ENCODE peak calls at places on chromosomes 5 and 9, in five cellular contexts. C is IMR-90, S is endodermal cell, G is SK-N-MC, P is PC-3. U is an unnamed sample.

GRCh38 chr9:89605181-89606048 is 603 bp downstream of the GADD45G start:
- DNase-seq in G (no peak), P (peak), C (peak), S (peak), U (peak)

GRCh38 chr9:123687246-123687721 is 242.6 kb downstream of the DENND1A start:
- DNase-seq in C (no peak), S (no peak), P (peak), G (no peak), U (no peak)

GRCh38 chr5:6858419-6858818 is 145.2 kb downstream of the TENT4A start:
- DNase-seq in P (no peak), S (no peak), G (no peak), C (no peak), U (no peak)

GRCh38 chr9:87676976-87677775 is 48.7 kb upstream of the CTSL start:
- DNase-seq in G (no peak), C (peak), S (no peak), P (no peak), U (no peak)

GRCh38 chr5:161498531-161498930 is 48.0 kb downstream of the GABRB2 start:
- DNase-seq in G (no peak), P (no peak), C (no peak), S (no peak), U (no peak)

GRCh38 chr5:149011084-149011483 is 51.8 kb downstream of the SH3TC2 start:
- DNase-seq in G (no peak), S (no peak), P (peak), C (peak), U (no peak)

GRCh38 chr9:35035851-35036701 is 36.3 kb downstream of the VCP start:
- DNase-seq in P (no peak), G (no peak), C (peak), S (peak), U (peak)

GRCh38 chr5:140347382-140347781 is 979 bp upstream of the HBEGF start:
- DNase-seq in C (no peak), G (no peak), P (no peak), S (no peak), U (no peak)

GRCh38 chr5:172383231-172383802 is 71.0 kb downstream of the SH3PXD2B start:
- DNase-seq in G (no peak), C (peak), P (peak), S (no peak), U (no peak)

GRCh38 chr5:13143630-13144029 is 800.9 kb downstream of the DNAH5 start:
- DNase-seq in P (peak), S (no peak), G (no peak), C (no peak), U (no peak)

GRCh38 chr5:142176255-142176654 is 67.7 kb downstream of the NDFIP1 start:
- DNase-seq in C (no peak), P (no peak), S (no peak), G (no peak), U (no peak)

GRCh38 chr5:172821340-172821985 is 12.6 kb upstream of the ERGIC1 start:
- DNase-seq in C (peak), G (no peak), S (no peak), P (no peak), U (no peak)

GRCh38 chr5:6714221-6715041 is 1.2 kb downstream of the TENT4A start:
- DNase-seq in P (peak), S (peak), C (no peak), G (no peak), U (peak)

GRCh38 chr9:80156725-80157124 is 585.0 kb downstream of the TLE4 start:
- DNase-seq in G (no peak), S (no peak), C (peak), P (no peak), U (no peak)

GRCh38 chr5:172187118-172188032 is 649 bp downstream of the STK10 start:
- DNase-seq in G (no peak), C (peak), P (peak), S (peak), U (peak)

GRCh38 chr5:34452170-34452828 is 203.8 kb upstream of the RAI14 start:
- DNase-seq in P (peak), C (peak), G (no peak), S (peak), U (no peak)

GRCh38 chr9:135081731-135082130 is 5.7 kb upstream of the OLFM1 start:
- DNase-seq in S (no peak), C (no peak), G (no peak), P (no peak), U (peak)

GRCh38 chr9:135294826-135295225 is 184.8 kb upstream of the PPP1R26 start:
- DNase-seq in C (no peak), P (peak), S (no peak), G (peak), U (peak)

GRCh38 chr9:69076550-69076949 is 41.0 kb downstream of the FXN start:
- DNase-seq in S (no peak), G (no peak), P (no peak), C (no peak), U (no peak)

GRCh38 chr9:94560237-94560636 is 5.4 kb downstream of the PCAT7 start:
- DNase-seq in C (no peak), P (no peak), S (no peak), G (no peak), U (no peak)

GRCh38 chr9:7360513-7360912 is 439.1 kb downstream of the DMAC1 start:
- DNase-seq in P (no peak), G (no peak), S (peak), C (no peak), U (no peak)

GRCh38 chr5:132064738-132065331 is 4.4 kb downstream of the IL3 start:
- DNase-seq in S (peak), C (peak), G (no peak), P (peak), U (peak)

GRCh38 chr9:109973336-109973735 is 193.3 kb downstream of the PALM2AKAP2 start:
- DNase-seq in P (no peak), G (no peak), C (no peak), S (peak), U (no peak)

GRCh38 chr9:109976328-109976702 is 196.3 kb downstream of the PALM2AKAP2 start:
- DNase-seq in C (no peak), P (no peak), G (no peak), S (no peak), U (no peak)

GRCh38 chr9:109975574-109976327 is 195.8 kb downstream of the PALM2AKAP2 start:
- DNase-seq in P (no peak), S (peak), C (peak), G (no peak), U (no peak)

GRCh38 chr9:109974918-109975276 is 194.9 kb downstream of the PALM2AKAP2 start:
- DNase-seq in P (no peak), S (no peak), G (no peak), C (no peak), U (no peak)

DNA sequence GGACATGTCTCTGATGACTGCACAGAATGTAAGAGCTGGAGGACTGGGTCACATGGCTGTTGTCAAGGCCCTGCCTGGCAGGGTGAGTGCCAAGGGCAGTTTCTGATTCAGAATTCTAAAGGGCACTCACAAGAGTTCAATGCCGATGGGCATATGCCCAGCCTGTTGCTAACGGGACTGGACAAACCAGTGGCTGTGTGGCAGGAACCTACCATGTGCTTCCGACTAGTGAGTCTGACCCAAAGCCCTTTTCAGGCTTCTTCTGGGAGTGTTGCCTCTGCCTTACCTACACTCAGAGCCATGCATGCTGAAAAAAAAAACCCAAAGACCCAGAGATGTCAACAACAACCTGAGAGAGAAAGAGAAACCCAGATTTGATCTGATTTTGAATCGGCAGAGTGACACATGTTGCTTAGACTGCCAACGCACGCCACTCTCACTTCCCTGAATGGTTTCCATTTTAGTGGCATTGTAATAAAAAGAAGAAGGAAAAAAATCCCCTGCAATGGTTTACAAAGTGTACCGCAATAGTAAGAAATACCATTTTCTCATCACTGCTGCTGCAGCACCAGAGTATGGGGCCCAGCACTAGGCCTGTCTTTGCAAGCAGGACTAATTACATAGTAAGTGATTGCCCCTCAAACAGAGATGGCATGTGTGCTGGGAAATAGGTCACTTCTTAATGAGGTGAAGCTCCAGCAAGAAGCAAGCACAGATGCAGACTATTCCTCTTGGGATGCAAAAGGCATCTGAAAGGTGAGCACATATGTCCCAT is 194.3 kb downstream of the PALM2AKAP2 start:
- DNase-seq in P (no peak), C (no peak), G (no peak), S (peak), U (no peak)
- H3K4me3 ChIP-seq in P (no peak), C (no peak), G (no peak), S (no peak), U (no peak)

GRCh38 chr9:130368631-130369103 is 76.1 kb upstream of the ASS1 start:
- DNase-seq in G (no peak), C (no peak), S (peak), P (no peak), U (no peak)
- H3K9ac ChIP-seq in G (no peak), C (no peak), S (no peak), P (no peak), U (no peak)

GRCh38 chr5:3595102-3595961 is at the start of gene IRX1:
- DNase-seq in S (peak), C (no peak), G (no peak), P (no peak), U (peak)

GRCh38 chr5:3597002-3597726 is 1.5 kb downstream of the IRX1 start:
- DNase-seq in G (no peak), S (peak), C (no peak), P (no peak), U (no peak)

GRCh38 chr5:3597727-3598082 is 2.1 kb downstream of the IRX1 start:
- DNase-seq in S (peak), G (no peak), P (no peak), C (no peak), U (no peak)

GRCh38 chr5:3594514-3595101 is 1.0 kb upstream of the IRX1 start:
- DNase-seq in P (no peak), C (no peak), S (peak), G (no peak), U (peak)

GRCh38 chr5:3596261-3596825 is 711 bp downstream of the IRX1 start:
- DNase-seq in P (no peak), C (no peak), G (no peak), S (peak), U (no peak)
- H3K4me3 ChIP-seq in P (no peak), C (no peak), G (no peak), S (peak), U (no peak)

GRCh38 chr9:22649384-22649783 is 202.8 kb downstream of the DMRTA1 start:
- DNase-seq in S (no peak), C (peak), P (no peak), G (no peak), U (no peak)

GRCh38 chr9:22650145-22650544 is 203.5 kb downstream of the DMRTA1 start:
- DNase-seq in P (no peak), G (no peak), C (no peak), S (no peak), U (no peak)

GRCh38 chr9:22643541-22643940 is 196.9 kb downstream of the DMRTA1 start:
- DNase-seq in C (peak), P (no peak), G (no peak), S (no peak), U (no peak)

GRCh38 chr9:22645893-22646292 is 199.3 kb downstream of the DMRTA1 start:
- DNase-seq in C (peak), S (no peak), G (no peak), P (peak), U (no peak)
- H3K9ac ChIP-seq in C (no peak), S (no peak), G (no peak), P (no peak), U (no peak)

DNA sequence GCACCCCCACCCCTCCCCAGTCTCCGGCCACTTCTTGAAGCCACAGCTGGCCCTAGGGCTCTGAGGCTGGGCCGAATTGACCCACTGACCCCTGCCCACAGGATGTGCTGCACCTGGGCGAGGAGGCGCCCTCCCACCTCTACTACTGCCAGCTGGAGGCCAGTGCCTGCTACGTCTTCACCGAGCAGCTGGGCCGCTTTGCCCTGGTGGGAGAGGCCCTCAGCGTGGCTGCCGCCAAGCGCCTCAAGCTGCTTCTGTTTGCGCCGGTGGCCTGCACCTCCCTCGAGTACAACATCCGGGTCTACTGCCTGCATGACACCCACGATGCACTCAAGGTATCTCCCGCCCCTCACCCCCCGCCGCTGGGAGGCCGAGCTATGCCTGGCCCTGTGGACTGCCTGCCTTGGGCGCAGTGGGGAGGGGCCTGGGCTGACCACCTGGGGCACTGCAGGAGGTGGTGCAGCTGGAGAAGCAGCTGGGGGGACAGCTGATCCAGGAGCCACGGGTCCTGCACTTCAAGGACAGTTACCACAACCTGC is 21.3 kb downstream of the HK3 start:
- DNase-seq in G (no peak), P (no peak), S (no peak), C (no peak), U (no peak)
- H3K4me3 ChIP-seq in G (no peak), P (no peak), S (no peak), C (no peak), U (no peak)

DNA sequence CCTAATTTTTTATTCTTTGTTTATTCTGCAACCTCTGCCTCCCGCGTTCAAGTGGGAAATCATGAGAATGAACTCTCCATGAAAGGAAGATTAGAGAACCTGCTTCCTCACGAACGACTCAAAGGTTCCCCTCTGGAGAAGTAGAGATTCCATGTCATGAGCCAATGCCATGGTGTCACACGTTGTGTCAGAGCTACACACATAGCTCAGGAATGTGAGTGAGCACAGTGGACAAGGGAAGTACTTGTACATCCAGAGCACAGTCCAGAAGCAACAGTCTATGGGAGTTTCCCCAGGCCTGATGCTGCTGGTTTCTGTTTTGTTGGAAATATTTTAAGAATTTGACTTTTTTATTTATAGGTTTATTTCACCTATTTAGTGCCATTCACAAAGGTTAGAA is 26.8 kb upstream of the PPP2CA start:
- DNase-seq in C (peak), P (peak), G (no peak), S (no peak), U (no peak)
- H3K9ac ChIP-seq in C (no peak), P (no peak), G (no peak), S (no peak), U (no peak)

GRCh38 chr9:125586173-125586512 is 120.9 kb downstream of the MAPKAP1 start:
- DNase-seq in S (no peak), P (no peak), G (no peak), C (no peak), U (no peak)

GRCh38 chr9:125579030-125579932 is 127.7 kb downstream of the MAPKAP1 start:
- DNase-seq in G (no peak), S (no peak), C (no peak), P (no peak), U (no peak)

GRCh38 chr9:125585503-125586172 is 121.4 kb downstream of the MAPKAP1 start:
- DNase-seq in G (no peak), C (no peak), S (no peak), P (no peak), U (no peak)

GRCh38 chr9:125580701-125581286 is 126.2 kb downstream of the MAPKAP1 start:
- DNase-seq in S (no peak), C (no peak), P (no peak), G (no peak), U (no peak)
- H3K4me3 ChIP-seq in S (no peak), C (no peak), P (no peak), G (no peak), U (no peak)

GRCh38 chr5:81555865-81556264 is 161.9 kb upstream of the ACOT12 start:
- DNase-seq in S (no peak), P (no peak), C (no peak), G (no peak), U (no peak)

GRCh38 chr5:81556809-81557208 is 162.9 kb upstream of the ACOT12 start:
- DNase-seq in G (no peak), C (no peak), P (no peak), S (no peak), U (no peak)

GRCh38 chr5:81552844-81553569 is 159.1 kb upstream of the ACOT12 start:
- DNase-seq in G (peak), P (peak), S (no peak), C (peak), U (no peak)

GRCh38 chr5:81554647-81555046 is 160.7 kb upstream of the ACOT12 start:
- DNase-seq in S (no peak), G (no peak), P (no peak), C (no peak), U (no peak)

DNA sequence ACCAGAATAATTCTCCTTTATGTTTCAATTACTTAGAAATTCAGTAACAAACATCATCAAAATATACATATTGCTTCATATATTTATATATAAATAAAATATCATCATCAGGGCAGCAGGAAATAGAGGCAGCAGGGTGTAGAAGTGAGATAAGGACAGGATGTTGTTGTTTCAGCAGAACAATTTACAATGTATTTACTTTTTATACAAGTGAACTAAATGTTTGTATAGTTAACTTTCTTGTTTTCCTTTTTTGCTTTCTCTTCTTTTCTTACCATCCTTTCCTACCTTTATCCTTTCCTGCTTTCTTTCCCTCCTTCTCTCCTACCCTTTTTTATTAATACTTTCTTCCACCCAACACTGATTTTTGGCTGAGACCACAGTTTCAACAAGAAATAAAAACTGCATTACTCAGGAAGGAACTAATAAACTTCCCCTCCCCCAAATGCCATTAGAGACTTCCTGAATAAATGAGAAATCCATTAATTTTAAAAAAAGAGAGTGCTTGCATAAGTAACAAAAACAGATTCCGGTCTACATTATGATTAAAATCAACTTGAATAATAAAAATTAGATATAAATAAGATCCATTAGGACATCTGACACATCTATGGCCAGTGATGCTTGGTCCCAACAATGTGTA is 159.8 kb upstream of the ACOT12 start:
- DNase-seq in C (no peak), S (no peak), P (no peak), G (peak), U (no peak)
- H3K9ac ChIP-seq in C (no peak), S (no peak), P (no peak), G (no peak), U (no peak)

DNA sequence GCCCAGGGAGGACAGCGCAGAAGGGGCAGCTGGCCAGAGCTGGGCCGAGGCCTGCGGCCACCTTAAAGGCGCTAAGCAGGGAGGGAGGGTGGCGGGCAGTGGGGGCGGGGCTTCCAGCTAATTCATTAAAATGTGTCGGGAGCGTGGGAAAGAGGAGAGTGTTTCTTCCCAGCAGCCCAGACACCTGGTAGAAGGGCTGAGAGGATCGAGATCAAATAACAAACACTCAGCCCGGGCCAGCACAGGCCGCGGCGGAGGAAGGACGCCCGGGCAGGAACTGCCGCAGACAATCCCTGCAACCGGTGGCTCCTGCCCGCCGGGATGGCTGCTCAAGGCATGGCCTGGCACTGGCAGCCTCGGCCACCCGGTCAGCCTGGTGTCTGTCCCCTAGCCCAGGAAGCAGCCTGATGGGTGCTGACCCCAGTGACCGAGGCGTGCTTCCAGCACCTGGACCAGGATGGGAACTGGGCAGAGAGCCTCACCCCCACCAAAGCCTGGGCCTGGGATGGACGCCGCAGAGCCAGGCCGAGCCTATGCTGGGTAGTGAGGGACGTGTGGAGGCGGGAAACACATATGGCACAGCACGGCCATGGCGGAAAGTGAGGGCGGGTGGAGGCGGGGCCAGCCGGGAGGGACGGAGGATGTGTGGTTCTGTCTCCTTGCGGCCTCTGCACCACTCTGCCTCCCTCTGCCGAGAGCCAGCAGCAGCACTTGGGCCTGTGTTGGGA is 3.2 kb upstream of the NRARP start:
- DNase-seq in S (peak), P (no peak), G (no peak), C (no peak), U (peak)
- H3K4me3 ChIP-seq in S (no peak), P (no peak), G (no peak), C (no peak), U (peak)